ENCODE peak calls at places on chromosomes 2 and 18, in five cellular contexts. J is AG10803, E is astrocyte of the spinal cord, P is heart right ventricle, S is AG09309. C is an unnamed sample.

GRCh38 chr18:23661735-23662308 is 889 bp downstream of the ANKRD29 start:
- DNase-seq in E (no peak), P (no peak), J (no peak), S (no peak), C (no peak)

GRCh38 chr2:11129598-11130449 is 25.4 kb upstream of the SLC66A3 start:
- DNase-seq in J (no peak), S (no peak), P (peak), E (no peak), C (no peak)

GRCh38 chr18:63150942-63151421 is 168.6 kb downstream of the BCL2 start:
- DNase-seq in E (no peak), J (no peak), P (no peak), S (no peak), C (no peak)

GRCh38 chr2:2328847-2329246 is 2.2 kb downstream of the MYT1L start:
- DNase-seq in P (no peak), S (no peak), E (no peak), J (no peak), C (peak)

GRCh38 chr2:229407170-229407569 is 136.1 kb upstream of the PID1 start:
- DNase-seq in S (peak), J (peak), E (peak), P (peak), C (peak)

GRCh38 chr2:238865744-238866355 is 18.0 kb downstream of the TWIST2 start:
- DNase-seq in S (no peak), E (no peak), P (no peak), J (no peak), C (no peak)

GRCh38 chr2:158753561-158754302 is 41.4 kb upstream of the DAPL1 start:
- DNase-seq in S (peak), P (no peak), J (peak), E (peak), C (peak)

GRCh38 chr2:120352701-120353590 is 7.0 kb downstream of the INHBB start:
- DNase-seq in S (no peak), P (no peak), J (no peak), E (no peak), C (no peak)

GRCh38 chr2:236636261-236636660 is 66.6 kb downstream of the ACKR3 start:
- DNase-seq in P (no peak), J (no peak), S (no peak), E (no peak), C (no peak)

GRCh38 chr2:210399440-210400041 is 77.0 kb downstream of the LANCL1 start:
- DNase-seq in E (peak), P (no peak), J (no peak), S (no peak), C (no peak)

GRCh38 chr2:68588589-68588988 is 54.8 kb upstream of the PROKR1 start:
- DNase-seq in P (no peak), E (no peak), S (no peak), J (no peak), C (no peak)

GRCh38 chr2:196422361-196422760 is 217.2 kb upstream of the CCDC150 start:
- DNase-seq in J (no peak), S (no peak), E (no peak), P (no peak), C (no peak)

GRCh38 chr2:167271941-167272340 is 383.7 kb downstream of the XIRP2 start:
- DNase-seq in J (no peak), P (no peak), S (no peak), E (peak), C (peak)

GRCh38 chr2:239343946-239344856 is 56.6 kb downstream of the HDAC4 start:
- DNase-seq in J (no peak), S (no peak), E (no peak), P (no peak), C (no peak)

GRCh38 chr2:127577503-127577902 is 42.0 kb downstream of the MYO7B start:
- DNase-seq in J (no peak), P (no peak), S (no peak), E (no peak), C (no peak)

GRCh38 chr2:109349555-109350430 is 220.8 kb downstream of the SH3RF3 start:
- DNase-seq in P (no peak), E (no peak), J (no peak), S (no peak), C (no peak)
- TF ChIP-seq CTCF in P (peak), E (peak), J (peak), S (no peak), C (peak)

DNA sequence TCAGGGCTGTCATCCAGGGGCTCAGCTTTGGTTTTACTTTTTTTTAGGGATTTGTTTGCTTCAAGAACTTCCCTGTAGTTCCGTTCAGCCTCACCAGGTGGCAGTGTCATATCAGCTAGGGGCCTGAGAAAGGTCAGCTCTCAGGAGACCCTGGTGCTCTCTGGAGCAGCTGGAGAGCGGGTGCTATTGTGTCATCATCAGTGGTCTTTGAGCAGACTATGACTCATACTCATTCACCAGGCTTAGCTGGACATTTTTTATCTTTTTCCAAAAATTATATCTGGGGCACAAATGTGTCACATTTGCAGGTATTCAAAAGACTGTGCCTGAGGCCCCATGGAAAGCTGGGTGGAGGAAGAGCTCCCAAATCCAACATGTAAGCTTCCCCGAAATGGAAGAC is 24.4 kb downstream of the ZNF892 start:
- DNase-seq in P (no peak), S (peak), J (peak), E (peak), C (peak)
- TF ChIP-seq CTCF in P (peak), S (peak), J (peak), E (peak), C (peak)

GRCh38 chr2:230812041-230812440 is 52.7 kb upstream of the ITM2C start:
- DNase-seq in J (no peak), E (no peak), S (no peak), P (no peak), C (no peak)

GRCh38 chr2:230816735-230817134 is 48.0 kb upstream of the ITM2C start:
- DNase-seq in J (no peak), P (peak), S (no peak), E (no peak), C (no peak)

GRCh38 chr2:230811508-230811907 is 53.2 kb upstream of the ITM2C start:
- DNase-seq in E (no peak), J (no peak), S (no peak), P (no peak), C (no peak)

GRCh38 chr2:230819433-230819832 is 45.3 kb upstream of the ITM2C start:
- DNase-seq in S (no peak), P (no peak), J (no peak), E (no peak), C (no peak)

GRCh38 chr2:230814616-230815015 is 50.1 kb upstream of the ITM2C start:
- DNase-seq in S (no peak), J (peak), E (peak), P (no peak), C (peak)
- TF ChIP-seq CTCF in S (peak), J (peak), E (peak), P (peak), C (peak)

GRCh38 chr2:60424233-60424632 is 129.2 kb downstream of the BCL11A start:
- DNase-seq in E (no peak), J (no peak), P (no peak), S (no peak), C (no peak)
- TF ChIP-seq CTCF in E (no peak), J (no peak), P (no peak), S (no peak), C (no peak)

DNA sequence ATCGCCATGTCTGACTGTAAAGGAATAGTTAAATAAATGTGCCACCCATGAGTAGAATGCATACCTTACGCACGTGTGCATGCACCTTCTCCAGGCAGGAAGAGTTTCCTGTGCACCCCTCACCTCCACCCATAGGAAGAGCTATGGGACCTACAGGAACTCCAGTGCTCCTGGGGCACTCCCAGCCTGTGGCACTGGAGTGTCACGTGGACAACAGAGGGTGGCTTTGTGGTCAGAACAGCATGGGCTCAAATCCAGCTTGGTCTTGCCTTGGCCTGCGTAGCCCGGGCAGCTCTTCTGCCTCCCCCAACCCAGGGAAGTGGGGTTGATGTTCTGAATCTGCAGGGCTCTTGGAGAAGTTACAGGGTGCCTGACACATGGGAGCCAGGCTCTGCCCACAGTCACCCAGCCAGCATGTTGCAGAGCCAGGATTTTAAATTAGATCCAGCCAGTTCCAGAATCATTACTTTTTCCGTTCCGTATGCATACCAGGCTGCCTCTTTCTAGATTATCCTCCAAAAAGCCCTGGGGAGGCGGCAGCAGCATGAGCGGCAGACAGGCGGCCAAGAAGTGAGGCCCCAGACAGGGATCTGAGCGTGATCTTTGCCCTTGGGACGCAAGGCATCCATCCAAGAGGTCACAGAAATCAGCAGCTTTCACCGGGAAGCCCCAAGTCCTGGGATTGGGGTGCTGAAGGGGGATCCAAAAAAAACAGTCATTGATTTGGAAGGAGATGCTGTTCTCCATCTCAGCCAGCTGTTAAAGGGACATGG is 266.0 kb downstream of the ANAPC1 start:
- DNase-seq in E (no peak), P (peak), J (peak), S (no peak), C (no peak)
- TF ChIP-seq CTCF in E (no peak), P (no peak), J (peak), S (no peak), C (no peak)

GRCh38 chr2:74846481-74846880 is 12.6 kb downstream of the HK2 start:
- DNase-seq in S (no peak), J (no peak), E (no peak), P (no peak), C (no peak)

GRCh38 chr2:74844752-74845151 is 10.8 kb downstream of the HK2 start:
- DNase-seq in J (no peak), P (no peak), E (no peak), S (no peak), C (no peak)

GRCh38 chr2:74845217-74845751 is 11.4 kb downstream of the HK2 start:
- DNase-seq in E (peak), J (peak), S (peak), P (peak), C (peak)

GRCh38 chr2:74847075-74847858 is 13.3 kb downstream of the HK2 start:
- DNase-seq in P (no peak), S (no peak), E (no peak), J (no peak), C (no peak)

GRCh38 chr2:74845991-74846390 is 12.1 kb downstream of the HK2 start:
- DNase-seq in J (peak), P (no peak), S (no peak), E (no peak), C (no peak)
- TF ChIP-seq CTCF in J (no peak), P (no peak), S (no peak), E (no peak), C (no peak)

GRCh38 chr2:39664898-39665591 is 672 bp upstream of the TMEM178A start:
- DNase-seq in P (no peak), S (no peak), J (no peak), E (no peak), C (no peak)
- TF ChIP-seq CTCF in P (no peak), S (no peak), J (no peak), E (no peak), C (no peak)